ENCODE peak calls at places on chromosome 11, in nine cellular contexts. K, E, S, Q, Y, M, O, H and T are unnamed samples.

GRCh38 chr11:9691865-9692264 is 28.0 kb downstream of the SWAP70 start:
- DNase-seq in K (no peak), E (no peak), S (peak; percentile 60), Q (no peak), Y (no peak), M (no peak), O (no peak), H (peak; percentile 69), T (no peak)

GRCh38 chr11:26028294-26028954 is 303.5 kb upstream of the ANO3 start:
- DNase-seq in K (no peak), E (peak; percentile 84), S (peak; percentile 41), Q (no peak), Y (peak; percentile 61), M (no peak), O (no peak), H (peak; percentile 73), T (no peak)

GRCh38 chr11:44899959-44900358 is 50.7 kb downstream of the TP53I11 start:
- DNase-seq in K (no peak), E (peak; percentile 25), S (peak; percentile 58), Q (peak; percentile 40), Y (peak; percentile 31), M (no peak), O (no peak), H (peak; percentile 79), T (peak; percentile 13)

GRCh38 chr11:35747638-35748037 is 85.1 kb downstream of the TRIM44 start:
- DNase-seq in K (no peak), E (no peak), S (no peak), Q (peak; percentile 34), Y (no peak), M (no peak), O (no peak), H (no peak), T (no peak)

GRCh38 chr11:59053387-59053786 is 32.7 kb upstream of the GLYATL1B start:
- DNase-seq in K (peak; percentile 70), E (peak; percentile 74), S (peak; percentile 57), Q (peak; percentile 68), Y (no peak), M (peak; percentile 70), O (peak; percentile 66), H (peak; percentile 57), T (no peak)

GRCh38 chr11:46294365-46295309 is 17.2 kb downstream of the CREB3L1 start:
- DNase-seq in K (peak; percentile 48), E (no peak), S (peak; percentile 99), Q (peak; percentile 88), Y (peak; percentile 84), M (no peak), O (no peak), H (peak; percentile 91), T (peak; percentile 36)

GRCh38 chr11:114762437-114762836 is 84.1 kb downstream of the NXPE2 start:
- DNase-seq in K (peak; percentile 48), E (peak; percentile 78), S (peak; percentile 38), Q (peak; percentile 52), Y (peak; percentile 60), M (no peak), O (no peak), H (peak; percentile 57), T (no peak)

GRCh38 chr11:69493931-69494821 is 12.7 kb downstream of the LINC01488 start:
- DNase-seq in K (no peak), E (peak; percentile 3), S (no peak), Q (no peak), Y (no peak), M (no peak), O (no peak), H (no peak), T (no peak)

GRCh38 chr11:24870048-24870447 is 373.2 kb downstream of the LUZP2 start:
- DNase-seq in K (no peak), E (no peak), S (no peak), Q (no peak), Y (no peak), M (no peak), O (no peak), H (no peak), T (no peak)

GRCh38 chr11:66842896-66843775 is at the start of gene RCE1:
- DNase-seq in K (peak; percentile 91), E (peak; percentile 95), S (peak; percentile 88), Q (peak; percentile 89), Y (peak; percentile 92), M (peak; percentile 90), O (peak; percentile 82), H (peak; percentile 80), T (peak; percentile 57)

GRCh38 chr11:8692417-8692816 is 9.8 kb downstream of the RPL27A start:
- DNase-seq in K (no peak), E (no peak), S (no peak), Q (no peak), Y (no peak), M (no peak), O (no peak), H (no peak), T (no peak)

GRCh38 chr11:118895093-118896039 is 11.7 kb downstream of the CXCR5 start:
- DNase-seq in K (no peak), E (no peak), S (no peak), Q (no peak), Y (no peak), M (peak; percentile 64), O (no peak), H (no peak), T (no peak)

GRCh38 chr11:74278103-74278502 is 33.3 kb downstream of the P4HA3 start:
- DNase-seq in K (no peak), E (no peak), S (no peak), Q (no peak), Y (no peak), M (no peak), O (no peak), H (no peak), T (no peak)

GRCh38 chr11:44199816-44200215 is 104.3 kb downstream of the EXT2 start:
- DNase-seq in K (no peak), E (no peak), S (no peak), Q (peak; percentile 11), Y (no peak), M (no peak), O (no peak), H (no peak), T (no peak)

GRCh38 chr11:120108154-120108784 is 29.6 kb downstream of the TRIM29 start:
- DNase-seq in K (peak; percentile 80), E (peak; percentile 83), S (peak; percentile 48), Q (peak; percentile 56), Y (peak; percentile 86), M (peak; percentile 29), O (peak; percentile 21), H (peak; percentile 44), T (no peak)

GRCh38 chr11:15638386-15638787 is 523.7 kb downstream of the INSC start:
- DNase-seq in K (no peak), E (no peak), S (no peak), Q (no peak), Y (no peak), M (no peak), O (no peak), H (no peak), T (no peak)

GRCh38 chr11:114233755-114234154 is 62.4 kb upstream of the NNMT start:
- DNase-seq in K (no peak), E (no peak), S (no peak), Q (no peak), Y (no peak), M (no peak), O (no peak), H (peak; percentile 26), T (no peak)

GRCh38 chr11:130145975-130146776 is 13.4 kb upstream of the ST14 start:
- DNase-seq in K (peak; percentile 82), E (peak; percentile 96), S (no peak), Q (peak; percentile 21), Y (no peak), M (no peak), O (no peak), H (peak; percentile 31), T (no peak)

GRCh38 chr11:48111941-48112340 is 104.7 kb upstream of the OR4B1 start:
- DNase-seq in K (no peak), E (no peak), S (no peak), Q (no peak), Y (no peak), M (no peak), O (no peak), H (no peak), T (no peak)

GRCh38 chr11:107272561-107272960 is 185.1 kb downstream of the CWF19L2 start:
- DNase-seq in K (no peak), E (no peak), S (no peak), Q (no peak), Y (no peak), M (no peak), O (no peak), H (no peak), T (no peak)

GRCh38 chr11:64321533-64321932 is 3.6 kb downstream of the PRDX5 start:
- DNase-seq in K (peak; percentile 87), E (no peak), S (no peak), Q (no peak), Y (no peak), M (no peak), O (no peak), H (no peak), T (no peak)

GRCh38 chr11:9972917-9973504 is 309.1 kb downstream of the SWAP70 start:
- DNase-seq in K (no peak), E (peak; percentile 73), S (peak; percentile 67), Q (peak; percentile 63), Y (peak; percentile 65), M (peak; percentile 55), O (no peak), H (peak; percentile 74), T (no peak)

GRCh38 chr11:34446389-34446788 is 7.7 kb downstream of the CAT start:
- DNase-seq in K (no peak), E (no peak), S (no peak), Q (peak; percentile 68), Y (no peak), M (no peak), O (no peak), H (no peak), T (no peak)

GRCh38 chr11:57299150-57299737 is 25.5 kb downstream of the TNKS1BP1 start:
- DNase-seq in K (no peak), E (no peak), S (no peak), Q (no peak), Y (no peak), M (no peak), O (no peak), H (no peak), T (no peak)

GRCh38 chr11:61111786-61112517 is 9.7 kb downstream of the CD5 start:
- DNase-seq in K (no peak), E (no peak), S (peak; percentile 11), Q (no peak), Y (no peak), M (peak; percentile 94), O (no peak), H (no peak), T (no peak)

GRCh38 chr11:96704847-96705246 is 315.0 kb downstream of the JRKL start:
- DNase-seq in K (no peak), E (no peak), S (no peak), Q (no peak), Y (no peak), M (no peak), O (no peak), H (no peak), T (no peak)

GRCh38 chr11:11252403-11252802 is 100.6 kb downstream of the CSNK2A3 start:
- DNase-seq in K (no peak), E (no peak), S (no peak), Q (peak; percentile 26), Y (no peak), M (no peak), O (no peak), H (no peak), T (no peak)